ENCODE peak calls at places on chromosome 9, in eight cellular contexts. G, F, V, Y, Q, B, U and N are unnamed samples.

GRCh38 chr9:4086119-4087088 is 213.5 kb downstream of the GLIS3 start:
- DNase-seq in G (peak; percentile 43), F (no peak), V (no peak), Y (no peak), Q (no peak), B (no peak), U (no peak), N (no peak)

GRCh38 chr9:130128251-130128650 is 44.0 kb upstream of the NCS1 start:
- DNase-seq in G (no peak), F (no peak), V (peak; percentile 56), Y (no peak), Q (no peak), B (peak; percentile 34), U (no peak), N (no peak)

GRCh38 chr9:137053944-137054931 is at the start of gene ENTPD2:
- DNase-seq in G (no peak), F (no peak), V (no peak), Y (no peak), Q (peak; percentile 56), B (peak; percentile 82), U (no peak), N (peak; percentile 78)

GRCh38 chr9:14313378-14313940 is 482 bp downstream of the NFIB start:
- DNase-seq in G (peak; percentile 31), F (no peak), V (no peak), Y (no peak), Q (peak; percentile 56), B (peak; percentile 30), U (no peak), N (peak; percentile 43)

GRCh38 chr9:70031141-70031545 is 12.5 kb upstream of the MAMDC2 start:
- DNase-seq in G (peak; percentile 68), F (no peak), V (no peak), Y (no peak), Q (no peak), B (no peak), U (no peak), N (no peak)

GRCh38 chr9:107043886-107044285 is 180.9 kb downstream of the ZNF462 start:
- DNase-seq in G (no peak), F (no peak), V (no peak), Y (no peak), Q (no peak), B (no peak), U (no peak), N (no peak)

GRCh38 chr9:100489836-100490235 is 16.9 kb downstream of the TMEFF1 start:
- DNase-seq in G (no peak), F (no peak), V (no peak), Y (no peak), Q (no peak), B (no peak), U (no peak), N (no peak)

GRCh38 chr9:128702445-128702948 is at the start of gene PKN3:
- DNase-seq in G (peak; percentile 66), F (no peak), V (peak; percentile 88), Y (no peak), Q (peak; percentile 95), B (peak; percentile 85), U (peak; percentile 39), N (peak; percentile 97)

GRCh38 chr9:128703616-128704355 is 1.5 kb downstream of the PKN3 start:
- DNase-seq in G (no peak), F (no peak), V (no peak), Y (no peak), Q (no peak), B (peak; percentile 31), U (no peak), N (peak; percentile 53)

GRCh38 chr9:34540826-34541225 is 18.0 kb upstream of the ENHO start:
- DNase-seq in G (peak; percentile 64), F (no peak), V (no peak), Y (no peak), Q (no peak), B (no peak), U (no peak), N (no peak)

GRCh38 chr9:33447404-33448158 is at the start of gene AQP3:
- DNase-seq in G (no peak), F (no peak), V (peak; percentile 57), Y (no peak), Q (peak; percentile 87), B (peak; percentile 70), U (no peak), N (peak; percentile 81)

GRCh38 chr9:114552716-114553115 is 34.9 kb upstream of the ATP6V1G1 start:
- DNase-seq in G (peak; percentile 6), F (no peak), V (no peak), Y (no peak), Q (no peak), B (no peak), U (no peak), N (no peak)

GRCh38 chr9:121603028-121603427 is 48.4 kb upstream of the DAB2IP start:
- DNase-seq in G (no peak), F (no peak), V (no peak), Y (no peak), Q (no peak), B (no peak), U (no peak), N (no peak)

GRCh38 chr9:97840521-97840920 is 12.5 kb upstream of the FOXE1 start:
- DNase-seq in G (peak; percentile 44), F (no peak), V (no peak), Y (no peak), Q (no peak), B (no peak), U (no peak), N (no peak)

GRCh38 chr9:37293664-37294524 is 128.6 kb upstream of the GRHPR start:
- DNase-seq in G (peak; percentile 32), F (peak; percentile 55), V (peak; percentile 74), Y (no peak), Q (peak; percentile 11), B (no peak), U (no peak), N (peak; percentile 39)

GRCh38 chr9:87342743-87343142 is 154.9 kb upstream of the DAPK1 start:
- DNase-seq in G (no peak), F (no peak), V (no peak), Y (no peak), Q (no peak), B (peak; percentile 38), U (peak; percentile 37), N (no peak)

GRCh38 chr9:118331622-118332045 is 627.4 kb downstream of the TLR4 start:
- DNase-seq in G (no peak), F (no peak), V (no peak), Y (no peak), Q (no peak), B (no peak), U (no peak), N (no peak)

GRCh38 chr9:131179561-131180219 is 54.3 kb downstream of the NUP214 start:
- DNase-seq in G (peak; percentile 95), F (peak; percentile 73), V (no peak), Y (peak; percentile 85), Q (no peak), B (no peak), U (peak; percentile 40), N (peak; percentile 49)

GRCh38 chr9:99319048-99319447 is 97.0 kb downstream of the SEC61B start:
- DNase-seq in G (no peak), F (no peak), V (no peak), Y (no peak), Q (no peak), B (no peak), U (no peak), N (no peak)

GRCh38 chr9:18888241-18888794 is 144.7 kb downstream of the SAXO1 start:
- DNase-seq in G (peak; percentile 21), F (peak; percentile 7), V (no peak), Y (no peak), Q (no peak), B (no peak), U (no peak), N (no peak)

GRCh38 chr9:127818574-127818973 is 15.9 kb downstream of the FPGS start:
- DNase-seq in G (no peak), F (no peak), V (no peak), Y (no peak), Q (no peak), B (no peak), U (no peak), N (no peak)

DNA sequence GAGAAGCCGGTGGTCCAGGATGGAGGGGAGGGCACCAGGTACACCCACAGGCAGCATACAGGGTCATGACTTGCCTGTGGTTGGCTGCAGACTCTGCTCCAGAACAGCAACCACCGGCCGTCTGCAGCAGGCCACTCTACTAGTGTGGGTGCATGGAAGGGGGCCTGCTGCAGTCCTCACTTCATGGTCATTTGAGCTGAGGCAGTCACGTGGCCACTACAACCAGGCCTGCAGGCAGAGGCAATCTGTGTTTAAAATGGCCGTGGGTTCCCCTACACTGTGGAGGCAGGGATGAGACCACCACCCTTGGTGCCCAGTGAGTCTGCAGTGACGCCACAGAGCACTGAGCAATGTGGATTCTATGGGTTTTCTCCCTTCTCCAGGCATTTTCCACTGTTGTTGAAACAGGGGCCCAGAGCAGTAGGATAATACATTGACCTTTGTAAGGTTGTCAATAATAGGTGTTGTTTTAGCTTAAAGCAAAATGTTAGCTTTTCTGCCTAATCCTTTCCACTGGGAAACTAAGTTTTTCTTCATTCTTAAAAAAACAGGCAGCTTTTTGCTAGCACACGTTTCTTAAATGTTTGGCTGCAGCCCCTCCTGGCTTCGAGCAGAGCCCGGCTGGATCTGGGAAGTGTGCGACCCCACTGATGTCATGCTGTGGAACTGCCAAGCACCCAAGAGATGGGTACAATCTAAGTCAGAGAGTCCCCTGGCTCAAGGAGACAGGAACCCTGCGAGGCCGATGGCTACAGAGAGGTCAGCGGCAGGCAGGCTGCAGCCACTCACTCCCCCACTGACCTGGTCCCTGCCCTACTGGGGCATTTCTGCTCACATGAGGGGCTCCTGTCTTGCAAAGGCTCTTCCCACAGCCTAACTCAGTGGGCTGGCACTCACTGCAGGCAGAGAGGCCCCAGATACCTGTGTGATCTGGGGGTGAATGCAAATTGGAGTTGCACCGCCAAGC is 21.2 kb downstream of the GADD45G start:
- DNase-seq in G (no peak), F (no peak), V (no peak), Y (no peak), Q (no peak), B (no peak), U (no peak), N (no peak)
- TF ChIP-seq CTCF in G (no peak), F (no peak), V (no peak), Y (no peak), Q (no peak), B (no peak), U (no peak), N (no peak)

GRCh38 chr9:13213337-13213736 is 66.2 kb downstream of the MPDZ start:
- DNase-seq in G (peak; percentile 47), F (no peak), V (no peak), Y (no peak), Q (no peak), B (no peak), U (peak; percentile 2), N (no peak)
- TF ChIP-seq CTCF in G (peak; percentile 52), F (peak; percentile 17), V (peak; percentile 9), Y (peak; percentile 34), Q (peak; percentile 23), B (peak; percentile 26), U (no peak), N (no peak)

DNA sequence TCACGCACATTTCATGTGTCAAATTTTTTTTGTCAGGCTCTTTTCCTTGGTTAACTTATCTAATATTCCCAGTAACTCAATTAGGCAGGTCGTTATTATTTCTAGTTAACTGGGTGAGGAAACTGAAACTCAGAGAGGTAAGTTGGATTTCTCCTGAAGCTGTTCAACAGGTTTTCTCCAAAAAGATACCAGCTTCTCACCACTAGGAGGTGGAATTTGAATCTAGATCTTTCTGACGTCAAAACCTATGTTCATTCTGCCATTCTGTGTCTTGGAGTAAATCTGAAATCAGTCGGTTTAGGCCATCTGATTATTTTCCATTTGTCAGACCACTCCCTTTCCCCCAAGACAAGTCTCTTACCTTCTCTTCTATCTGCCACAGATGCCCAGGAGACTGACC is 572.9 kb downstream of the ACTL7B start:
- DNase-seq in G (peak; percentile 8), F (no peak), V (no peak), Y (no peak), Q (no peak), B (no peak), U (no peak), N (no peak)
- TF ChIP-seq CTCF in G (peak; percentile 30), F (no peak), V (peak; percentile 29), Y (peak; percentile 34), Q (peak; percentile 39), B (peak; percentile 31), U (peak; percentile 9), N (no peak)

GRCh38 chr9:134456740-134457315 is 130.6 kb downstream of the RXRA start:
- DNase-seq in G (no peak), F (no peak), V (no peak), Y (no peak), Q (no peak), B (no peak), U (no peak), N (no peak)
- TF ChIP-seq CTCF in G (no peak), F (no peak), V (no peak), Y (peak; percentile 36), Q (no peak), B (no peak), U (no peak), N (no peak)